ENCODE peak calls at places on chromosomes 7 and 10, in eight cellular contexts. Z is cardiac fibroblast; T is tibial artery; M is activated T-helper 1 cell treated with anti-CD3 and anti-CD28 coated beads, Interleukin-12 subunit alpha, Interleukin-12 subunit beta, Interleukin-2, Interleukin-4 antibody, amounts not matched to agents 30 ng/mL and 10 ng/mL and 1 ng/mL, durations not matched to agents 14 hours and 24 hours and 36 hours; P is AG08395; J is glutamatergic neuron; W is EL; F is stimulated activated CD4-positive, alpha-beta T cell treated with anti-CD3 and anti-CD28 coated beads, TNF-alpha, amount 100 ng/mL, for 24 hours. B is an unnamed sample.

GRCh38 chr10:32366111-32366510 is 19.2 kb upstream of the EPC1 start:
- DNase-seq in Z (no peak), T (no peak), M (no peak), P (no peak), J (no peak), W (no peak), F (no peak), B (no peak)

GRCh38 chr10:79454259-79454658 is 8.8 kb upstream of the ZCCHC24 start:
- DNase-seq in Z (peak; percentile 91), T (peak; percentile 77), M (no peak), P (peak; percentile 85), J (no peak), W (peak; percentile 91), F (no peak), B (no peak)

GRCh38 chr10:22959950-22960349 is 32.1 kb downstream of the ARMC3 start:
- DNase-seq in Z (no peak), T (no peak), M (no peak), P (no peak), J (no peak), W (no peak), F (no peak), B (no peak)

GRCh38 chr7:19899517-19899916 is 126.1 kb upstream of the TMEM196 start:
- DNase-seq in Z (peak; percentile 22), T (no peak), M (no peak), P (peak; percentile 68), J (no peak), W (peak; percentile 18), F (no peak), B (no peak)

GRCh38 chr7:107614425-107614824 is 34.4 kb downstream of the BCAP29 start:
- DNase-seq in Z (peak; percentile 82), T (no peak), M (no peak), P (peak; percentile 72), J (no peak), W (peak; percentile 70), F (no peak), B (no peak)

GRCh38 chr7:44396931-44397525 is 71.6 kb upstream of the CAMK2B start:
- DNase-seq in Z (peak; percentile 77), T (peak; percentile 41), M (no peak), P (no peak), J (no peak), W (peak; percentile 24), F (no peak), B (no peak)

GRCh38 chr10:110802090-110802489 is 69.6 kb upstream of the PDCD4 start:
- DNase-seq in Z (peak; percentile 54), T (no peak), M (no peak), P (peak; percentile 53), J (no peak), W (peak; percentile 71), F (no peak), B (no peak)

GRCh38 chr7:157519246-157519645 is 182.4 kb downstream of the DNAJB6 start:
- DNase-seq in Z (no peak), T (peak; percentile 39), M (no peak), P (no peak), J (no peak), W (no peak), F (no peak), B (no peak)

GRCh38 chr10:118310822-118311221 is 31.3 kb downstream of the FAM204A start:
- DNase-seq in Z (peak; percentile 61), T (no peak), M (no peak), P (peak; percentile 18), J (no peak), W (peak; percentile 37), F (no peak), B (no peak)

GRCh38 chr10:95513941-95514392 is 47.2 kb downstream of the SORBS1 start:
- DNase-seq in Z (peak; percentile 42), T (peak; percentile 87), M (no peak), P (peak; percentile 53), J (no peak), W (peak; percentile 12), F (peak; percentile 3), B (peak; percentile 81)

GRCh38 chr10:1454428-1454827 is 282.9 kb downstream of the ADARB2 start:
- DNase-seq in Z (no peak), T (no peak), M (no peak), P (no peak), J (no peak), W (no peak), F (no peak), B (no peak)